ENCODE peak calls at places on chromosome 1, in nine cellular contexts. One of them, this sample, is unnamed.

GRCh38 chr1:18120638-18121037 is 13.0 kb downstream of the IGSF21 start:
- DNase-seq in nucleus accumbens: no peak
- DNase-seq in mesothelial cell of epicardium: no peak
- DNase-seq in stimulated activated CD8-positive, alpha-beta memory T cell treated with anti-CD3 and anti-CD28 coated beads, Interleukin-15, amount 100 ng/mL, for 1 hour: no peak
- DNase-seq in Calu3: no peak
- DNase-seq in SHP77 treated with DMSO at 0.1 percent for 48 hours: no peak
- DNase-seq in activated B cell treated with CpG ODN at 0.5 μM for 24 hours: no peak
- DNase-seq in hippocampal formation: no peak
- DNase-seq in H54: no peak
- DNase-seq in this sample: no peak

GRCh38 chr1:231724876-231725647 is 98.5 kb downstream of the DISC1 start:
- DNase-seq in nucleus accumbens: peak
- DNase-seq in mesothelial cell of epicardium: no peak
- DNase-seq in stimulated activated CD8-positive, alpha-beta memory T cell treated with anti-CD3 and anti-CD28 coated beads, Interleukin-15, amount 100 ng/mL, for 1 hour: no peak
- DNase-seq in Calu3: peak
- DNase-seq in SHP77 treated with DMSO at 0.1 percent for 48 hours: peak
- DNase-seq in activated B cell treated with CpG ODN at 0.5 μM for 24 hours: no peak
- DNase-seq in hippocampal formation: no peak
- DNase-seq in H54: peak
- DNase-seq in this sample: peak

GRCh38 chr1:183630748-183631147 is 4.8 kb downstream of the ARPC5 start:
- DNase-seq in nucleus accumbens: no peak
- DNase-seq in mesothelial cell of epicardium: no peak
- DNase-seq in stimulated activated CD8-positive, alpha-beta memory T cell treated with anti-CD3 and anti-CD28 coated beads, Interleukin-15, amount 100 ng/mL, for 1 hour: no peak
- DNase-seq in Calu3: no peak
- DNase-seq in SHP77 treated with DMSO at 0.1 percent for 48 hours: no peak
- DNase-seq in activated B cell treated with CpG ODN at 0.5 μM for 24 hours: no peak
- DNase-seq in hippocampal formation: no peak
- DNase-seq in H54: no peak
- DNase-seq in this sample: no peak

GRCh38 chr1:186059311-186059710 is 315.7 kb downstream of the TPR start:
- DNase-seq in nucleus accumbens: no peak
- DNase-seq in mesothelial cell of epicardium: no peak
- DNase-seq in stimulated activated CD8-positive, alpha-beta memory T cell treated with anti-CD3 and anti-CD28 coated beads, Interleukin-15, amount 100 ng/mL, for 1 hour: no peak
- DNase-seq in Calu3: no peak
- DNase-seq in SHP77 treated with DMSO at 0.1 percent for 48 hours: no peak
- DNase-seq in activated B cell treated with CpG ODN at 0.5 μM for 24 hours: no peak
- DNase-seq in hippocampal formation: no peak
- DNase-seq in H54: no peak
- DNase-seq in this sample: no peak

GRCh38 chr1:229342902-229343587 is at the start of gene CCSAP:
- DNase-seq in nucleus accumbens: peak
- DNase-seq in mesothelial cell of epicardium: peak
- DNase-seq in stimulated activated CD8-positive, alpha-beta memory T cell treated with anti-CD3 and anti-CD28 coated beads, Interleukin-15, amount 100 ng/mL, for 1 hour: peak
- DNase-seq in Calu3: peak
- DNase-seq in SHP77 treated with DMSO at 0.1 percent for 48 hours: no peak
- DNase-seq in activated B cell treated with CpG ODN at 0.5 μM for 24 hours: no peak
- DNase-seq in hippocampal formation: peak
- DNase-seq in H54: peak
- DNase-seq in this sample: peak

GRCh38 chr1:22450421-22451021 is 1.1 kb upstream of the ZBTB40 start:
- DNase-seq in nucleus accumbens: no peak
- DNase-seq in mesothelial cell of epicardium: no peak
- DNase-seq in stimulated activated CD8-positive, alpha-beta memory T cell treated with anti-CD3 and anti-CD28 coated beads, Interleukin-15, amount 100 ng/mL, for 1 hour: no peak
- DNase-seq in Calu3: no peak
- DNase-seq in SHP77 treated with DMSO at 0.1 percent for 48 hours: peak
- DNase-seq in activated B cell treated with CpG ODN at 0.5 μM for 24 hours: no peak
- DNase-seq in hippocampal formation: no peak
- DNase-seq in H54: no peak
- DNase-seq in this sample: no peak

GRCh38 chr1:207006914-207007313 is 25.6 kb downstream of the C1orf116 start:
- DNase-seq in nucleus accumbens: no peak
- DNase-seq in mesothelial cell of epicardium: no peak
- DNase-seq in stimulated activated CD8-positive, alpha-beta memory T cell treated with anti-CD3 and anti-CD28 coated beads, Interleukin-15, amount 100 ng/mL, for 1 hour: no peak
- DNase-seq in Calu3: no peak
- DNase-seq in SHP77 treated with DMSO at 0.1 percent for 48 hours: no peak
- DNase-seq in activated B cell treated with CpG ODN at 0.5 μM for 24 hours: no peak
- DNase-seq in hippocampal formation: no peak
- DNase-seq in H54: no peak
- DNase-seq in this sample: no peak

GRCh38 chr1:223479718-223480425 is 86.7 kb downstream of the CCDC185 start:
- DNase-seq in nucleus accumbens: no peak
- DNase-seq in mesothelial cell of epicardium: no peak
- DNase-seq in stimulated activated CD8-positive, alpha-beta memory T cell treated with anti-CD3 and anti-CD28 coated beads, Interleukin-15, amount 100 ng/mL, for 1 hour: no peak
- DNase-seq in Calu3: no peak
- DNase-seq in SHP77 treated with DMSO at 0.1 percent for 48 hours: no peak
- DNase-seq in activated B cell treated with CpG ODN at 0.5 μM for 24 hours: no peak
- DNase-seq in hippocampal formation: no peak
- DNase-seq in H54: no peak
- DNase-seq in this sample: peak

GRCh38 chr1:41448831-41449230 is 35.7 kb downstream of the EDN2 start:
- DNase-seq in nucleus accumbens: no peak
- DNase-seq in mesothelial cell of epicardium: no peak
- DNase-seq in stimulated activated CD8-positive, alpha-beta memory T cell treated with anti-CD3 and anti-CD28 coated beads, Interleukin-15, amount 100 ng/mL, for 1 hour: no peak
- DNase-seq in Calu3: no peak
- DNase-seq in SHP77 treated with DMSO at 0.1 percent for 48 hours: peak
- DNase-seq in activated B cell treated with CpG ODN at 0.5 μM for 24 hours: no peak
- DNase-seq in hippocampal formation: no peak
- DNase-seq in H54: no peak
- DNase-seq in this sample: no peak

GRCh38 chr1:22861764-22862440 is 110.8 kb downstream of the LACTBL1 start:
- DNase-seq in nucleus accumbens: peak
- DNase-seq in mesothelial cell of epicardium: peak
- DNase-seq in stimulated activated CD8-positive, alpha-beta memory T cell treated with anti-CD3 and anti-CD28 coated beads, Interleukin-15, amount 100 ng/mL, for 1 hour: no peak
- DNase-seq in Calu3: peak
- DNase-seq in SHP77 treated with DMSO at 0.1 percent for 48 hours: no peak
- DNase-seq in activated B cell treated with CpG ODN at 0.5 μM for 24 hours: no peak
- DNase-seq in hippocampal formation: no peak
- DNase-seq in H54: peak
- DNase-seq in this sample: no peak